ENCODE peak calls at places on chromosomes 1 and 21, in ten cellular contexts. One of them, this sample, is unnamed.

GRCh38 chr1:3366181-3367051 is 88.0 kb upstream of the ARHGEF16 start:
- DNase-seq in stimulated activated CD4-positive, alpha-beta T cell treated with anti-CD3 and anti-CD28 coated beads, Interleukin-1b, Interleukin-23, amount 100 ng/mL, for 4 hours: no peak
- DNase-seq in posterior vena cava: peak
- DNase-seq in CD8-positive, alpha-beta memory T cell: no peak
- DNase-seq in D341Med: no peak
- DNase-seq in coronary artery: peak
- DNase-seq in AG20443: no peak
- DNase-seq in KBM-7: no peak
- DNase-seq in C1 segment of cervical spinal cord: peak
- DNase-seq in activated CD4-positive, CD25-positive, alpha-beta regulatory T cell: no peak
- DNase-seq in this sample: no peak

GRCh38 chr1:3356827-3357457 is 97.5 kb upstream of the ARHGEF16 start:
- DNase-seq in KBM-7: no peak
- DNase-seq in activated CD4-positive, CD25-positive, alpha-beta regulatory T cell: no peak
- DNase-seq in D341Med: no peak
- DNase-seq in stimulated activated CD4-positive, alpha-beta T cell treated with anti-CD3 and anti-CD28 coated beads, Interleukin-1b, Interleukin-23, amount 100 ng/mL, for 4 hours: no peak
- DNase-seq in coronary artery: no peak
- DNase-seq in AG20443: no peak
- DNase-seq in posterior vena cava: no peak
- DNase-seq in C1 segment of cervical spinal cord: no peak
- DNase-seq in CD8-positive, alpha-beta memory T cell: no peak
- DNase-seq in this sample: no peak

GRCh38 chr1:18464665-18465050 is 16.1 kb upstream of the KLHDC7A start:
- DNase-seq in CD8-positive, alpha-beta memory T cell: no peak
- DNase-seq in AG20443: no peak
- DNase-seq in D341Med: no peak
- DNase-seq in C1 segment of cervical spinal cord: no peak
- DNase-seq in coronary artery: no peak
- DNase-seq in posterior vena cava: no peak
- DNase-seq in KBM-7: no peak
- DNase-seq in activated CD4-positive, CD25-positive, alpha-beta regulatory T cell: no peak
- DNase-seq in stimulated activated CD4-positive, alpha-beta T cell treated with anti-CD3 and anti-CD28 coated beads, Interleukin-1b, Interleukin-23, amount 100 ng/mL, for 4 hours: no peak
- DNase-seq in this sample: no peak

GRCh38 chr1:182601416-182601786 is 2.8 kb downstream of the RGS16 start:
- DNase-seq in C1 segment of cervical spinal cord: peak
- DNase-seq in posterior vena cava: no peak
- DNase-seq in AG20443: peak
- DNase-seq in coronary artery: no peak
- DNase-seq in KBM-7: peak
- DNase-seq in stimulated activated CD4-positive, alpha-beta T cell treated with anti-CD3 and anti-CD28 coated beads, Interleukin-1b, Interleukin-23, amount 100 ng/mL, for 4 hours: no peak
- DNase-seq in activated CD4-positive, CD25-positive, alpha-beta regulatory T cell: peak
- DNase-seq in CD8-positive, alpha-beta memory T cell: peak
- DNase-seq in D341Med: peak
- DNase-seq in this sample: no peak

GRCh38 chr1:114453361-114453784 is 57.6 kb downstream of the TRIM33 start:
- DNase-seq in C1 segment of cervical spinal cord: no peak
- DNase-seq in posterior vena cava: no peak
- DNase-seq in stimulated activated CD4-positive, alpha-beta T cell treated with anti-CD3 and anti-CD28 coated beads, Interleukin-1b, Interleukin-23, amount 100 ng/mL, for 4 hours: no peak
- DNase-seq in AG20443: no peak
- DNase-seq in coronary artery: no peak
- DNase-seq in CD8-positive, alpha-beta memory T cell: no peak
- DNase-seq in activated CD4-positive, CD25-positive, alpha-beta regulatory T cell: no peak
- DNase-seq in D341Med: no peak
- DNase-seq in KBM-7: no peak
- DNase-seq in this sample: no peak

GRCh38 chr21:46118871-46119564 is 21.1 kb downstream of the COL6A2 start:
- DNase-seq in CD8-positive, alpha-beta memory T cell: no peak
- DNase-seq in D341Med: peak
- DNase-seq in AG20443: peak
- DNase-seq in activated CD4-positive, CD25-positive, alpha-beta regulatory T cell: no peak
- DNase-seq in KBM-7: no peak
- DNase-seq in posterior vena cava: peak
- DNase-seq in coronary artery: peak
- DNase-seq in C1 segment of cervical spinal cord: no peak
- DNase-seq in stimulated activated CD4-positive, alpha-beta T cell treated with anti-CD3 and anti-CD28 coated beads, Interleukin-1b, Interleukin-23, amount 100 ng/mL, for 4 hours: no peak
- DNase-seq in this sample: peak

GRCh38 chr1:101748077-101748476 is 248.6 kb downstream of the OLFM3 start:
- DNase-seq in stimulated activated CD4-positive, alpha-beta T cell treated with anti-CD3 and anti-CD28 coated beads, Interleukin-1b, Interleukin-23, amount 100 ng/mL, for 4 hours: no peak
- DNase-seq in posterior vena cava: no peak
- DNase-seq in coronary artery: no peak
- DNase-seq in activated CD4-positive, CD25-positive, alpha-beta regulatory T cell: no peak
- DNase-seq in AG20443: no peak
- DNase-seq in D341Med: no peak
- DNase-seq in KBM-7: no peak
- DNase-seq in CD8-positive, alpha-beta memory T cell: no peak
- DNase-seq in C1 segment of cervical spinal cord: no peak
- DNase-seq in this sample: no peak

GRCh38 chr1:182087304-182087703 is 25.8 kb upstream of the ZNF648 start:
- DNase-seq in coronary artery: no peak
- DNase-seq in AG20443: no peak
- DNase-seq in stimulated activated CD4-positive, alpha-beta T cell treated with anti-CD3 and anti-CD28 coated beads, Interleukin-1b, Interleukin-23, amount 100 ng/mL, for 4 hours: no peak
- DNase-seq in CD8-positive, alpha-beta memory T cell: no peak
- DNase-seq in activated CD4-positive, CD25-positive, alpha-beta regulatory T cell: no peak
- DNase-seq in KBM-7: no peak
- DNase-seq in C1 segment of cervical spinal cord: no peak
- DNase-seq in posterior vena cava: no peak
- DNase-seq in D341Med: no peak
- DNase-seq in this sample: no peak

GRCh38 chr1:182086620-182087019 is 25.1 kb upstream of the ZNF648 start:
- DNase-seq in D341Med: no peak
- DNase-seq in CD8-positive, alpha-beta memory T cell: no peak
- DNase-seq in C1 segment of cervical spinal cord: no peak
- DNase-seq in AG20443: no peak
- DNase-seq in coronary artery: no peak
- DNase-seq in posterior vena cava: no peak
- DNase-seq in KBM-7: no peak
- DNase-seq in activated CD4-positive, CD25-positive, alpha-beta regulatory T cell: no peak
- DNase-seq in stimulated activated CD4-positive, alpha-beta T cell treated with anti-CD3 and anti-CD28 coated beads, Interleukin-1b, Interleukin-23, amount 100 ng/mL, for 4 hours: no peak
- DNase-seq in this sample: no peak

GRCh38 chr21:36918291-36918690 is 48.2 kb downstream of the HLCS start:
- DNase-seq in activated CD4-positive, CD25-positive, alpha-beta regulatory T cell: no peak
- DNase-seq in D341Med: no peak
- DNase-seq in KBM-7: no peak
- DNase-seq in coronary artery: no peak
- DNase-seq in stimulated activated CD4-positive, alpha-beta T cell treated with anti-CD3 and anti-CD28 coated beads, Interleukin-1b, Interleukin-23, amount 100 ng/mL, for 4 hours: no peak
- DNase-seq in AG20443: no peak
- DNase-seq in posterior vena cava: no peak
- DNase-seq in CD8-positive, alpha-beta memory T cell: no peak
- DNase-seq in C1 segment of cervical spinal cord: no peak
- DNase-seq in this sample: no peak